ENCODE peak calls at places on chromosomes 11 and 22, in four cellular contexts. P is cardiac septum, W is NCI-H446, A is epithelial cell of esophagus. I is an unnamed sample.
A peak's percentile ranks its signal among the peaks of the same experiment; 100 is the strongest.

GRCh38 chr11:58513747-58514367 is 6.0 kb upstream of the OR5B21 start:
- DNase-seq in P (no peak), W (no peak), A (peak; percentile 79), I (peak; percentile 52)

GRCh38 chr11:132782102-132782501 is 750.2 kb downstream of the OPCML start:
- DNase-seq in P (no peak), W (no peak), A (no peak), I (no peak)

GRCh38 chr11:131691558-131692041 is 321.2 kb downstream of the NTM start:
- DNase-seq in P (no peak), W (no peak), A (peak; percentile 83), I (no peak)

GRCh38 chr11:79461144-79461543 is 20.3 kb upstream of the TENM4 start:
- DNase-seq in P (no peak), W (no peak), A (peak; percentile 76), I (peak; percentile 32)

GRCh38 chr11:8335683-8336082 is 72.0 kb upstream of the LMO1 start:
- DNase-seq in P (no peak), W (no peak), A (peak; percentile 27), I (no peak)

GRCh38 chr22:46064236-46064965 is 85.9 kb upstream of the PPARA start:
- DNase-seq in P (peak; percentile 54), W (no peak), A (no peak), I (no peak)

GRCh38 chr11:121869478-121869877 is 246.5 kb downstream of the BLID start:
- DNase-seq in P (no peak), W (no peak), A (no peak), I (no peak)

GRCh38 chr11:88484873-88485621 is 147.5 kb upstream of the CTSC start:
- DNase-seq in P (no peak), W (no peak), A (peak; percentile 60), I (peak; percentile 12)

GRCh38 chr11:3357994-3358676 is 20.8 kb downstream of the ZNF195 start:
- DNase-seq in P (no peak), W (no peak), A (no peak), I (no peak)

GRCh38 chr11:17209939-17210245 is 2.1 kb upstream of the PIK3C2A start:
- DNase-seq in P (no peak), W (no peak), A (no peak), I (no peak)

GRCh38 chr11:34192481-34193401 is 87.3 kb downstream of the NAT10 start:
- DNase-seq in P (no peak), W (peak; percentile 96), A (peak; percentile 92), I (peak; percentile 87)

GRCh38 chr11:72551571-72551970 is 117.2 kb upstream of the CLPB start:
- DNase-seq in P (no peak), W (no peak), A (no peak), I (no peak)

GRCh38 chr11:7657306-7658025 is 15.8 kb downstream of the CYB5R2 start:
- DNase-seq in P (no peak), W (peak; percentile 12), A (peak; percentile 84), I (peak; percentile 69)

I was measured in fibroblast of gingiva.